ENCODE peak calls at places on chromosome 20, in nine cellular contexts. Y is Peyer's patch; P is breast epithelium; N is NT2/D1; G is esophagus squamous epithelium; R is A549; F is CD8-positive, alpha-beta T cell; Q is K562; H is upper lobe of right lung. S is an unnamed sample.

GRCh38 chr20:36629719-36630340 is 16.2 kb downstream of the SLA2 start:
- DNase-seq in Y (peak; percentile 66), P (no peak), N (no peak), G (no peak), R (no peak), F (peak; percentile 62), Q (no peak), H (no peak), S (peak; percentile 44)

GRCh38 chr20:22308934-22309333 is 275.4 kb downstream of the FOXA2 start:
- DNase-seq in Y (no peak), P (no peak), N (no peak), G (no peak), R (no peak), F (no peak), Q (no peak), H (no peak), S (no peak)

GRCh38 chr20:916825-917224 is 691 bp upstream of the ANGPT4 start:
- DNase-seq in Y (no peak), P (no peak), N (no peak), G (no peak), R (no peak), F (no peak), Q (no peak), H (no peak), S (no peak)

GRCh38 chr20:19212524-19213502 is at the start of gene SLC24A3:
- DNase-seq in Y (no peak), P (peak; percentile 71), N (no peak), G (no peak), R (peak; percentile 33), F (no peak), Q (no peak), H (peak; percentile 92), S (no peak)

GRCh38 chr20:32675223-32675975 is 1.7 kb upstream of the C20orf203 start:
- DNase-seq in Y (no peak), P (no peak), N (no peak), G (no peak), R (no peak), F (no peak), Q (no peak), H (no peak), S (no peak)

GRCh38 chr20:52083627-52084232 is 107.8 kb downstream of the ZFP64 start:
- DNase-seq in Y (no peak), P (peak; percentile 32), N (peak; percentile 42), G (no peak), R (peak; percentile 63), F (peak; percentile 42), Q (peak; percentile 27), H (no peak), S (peak; percentile 32)

GRCh38 chr20:44494266-44494665 is 18.6 kb downstream of the TTPAL start:
- DNase-seq in Y (no peak), P (no peak), N (no peak), G (no peak), R (no peak), F (no peak), Q (no peak), H (no peak), S (no peak)

GRCh38 chr20:17969884-17970409 is 1.1 kb downstream of the MGME1 start:
- DNase-seq in Y (peak; percentile 57), P (peak; percentile 28), N (no peak), G (no peak), R (peak; percentile 40), F (peak; percentile 33), Q (peak; percentile 12), H (no peak), S (peak; percentile 31)

GRCh38 chr20:39136145-39136544 is 174.0 kb downstream of the DHX35 start:
- DNase-seq in Y (no peak), P (no peak), N (no peak), G (no peak), R (no peak), F (no peak), Q (no peak), H (no peak), S (no peak)

GRCh38 chr20:18857640-18858039 is 44.1 kb downstream of the SCP2D1 start:
- DNase-seq in Y (no peak), P (no peak), N (no peak), G (no peak), R (no peak), F (no peak), Q (no peak), H (no peak), S (no peak)

GRCh38 chr20:44050925-44051660 is 135.9 kb downstream of the JPH2 start:
- DNase-seq in Y (no peak), P (peak; percentile 14), N (no peak), G (no peak), R (no peak), F (no peak), Q (no peak), H (peak; percentile 54), S (no peak)

GRCh38 chr20:3407426-3408250 is at the start of gene DNAAF9:
- DNase-seq in Y (peak; percentile 75), P (peak; percentile 65), N (peak; percentile 47), G (no peak), R (peak; percentile 92), F (peak; percentile 69), Q (peak; percentile 92), H (peak; percentile 91), S (peak; percentile 68)

GRCh38 chr20:31811796-31812728 is 7.1 kb upstream of the MYLK2 start:
- DNase-seq in Y (no peak), P (no peak), N (no peak), G (no peak), R (no peak), F (no peak), Q (no peak), H (no peak), S (no peak)

GRCh38 chr20:44850272-44850671 is 35.2 kb upstream of the YWHAB start:
- DNase-seq in Y (no peak), P (no peak), N (no peak), G (no peak), R (no peak), F (no peak), Q (no peak), H (no peak), S (no peak)

GRCh38 chr20:15928946-15929345 is 644.3 kb downstream of the KIF16B start:
- DNase-seq in Y (no peak), P (no peak), N (no peak), G (no peak), R (no peak), F (no peak), Q (no peak), H (no peak), S (no peak)

DNA sequence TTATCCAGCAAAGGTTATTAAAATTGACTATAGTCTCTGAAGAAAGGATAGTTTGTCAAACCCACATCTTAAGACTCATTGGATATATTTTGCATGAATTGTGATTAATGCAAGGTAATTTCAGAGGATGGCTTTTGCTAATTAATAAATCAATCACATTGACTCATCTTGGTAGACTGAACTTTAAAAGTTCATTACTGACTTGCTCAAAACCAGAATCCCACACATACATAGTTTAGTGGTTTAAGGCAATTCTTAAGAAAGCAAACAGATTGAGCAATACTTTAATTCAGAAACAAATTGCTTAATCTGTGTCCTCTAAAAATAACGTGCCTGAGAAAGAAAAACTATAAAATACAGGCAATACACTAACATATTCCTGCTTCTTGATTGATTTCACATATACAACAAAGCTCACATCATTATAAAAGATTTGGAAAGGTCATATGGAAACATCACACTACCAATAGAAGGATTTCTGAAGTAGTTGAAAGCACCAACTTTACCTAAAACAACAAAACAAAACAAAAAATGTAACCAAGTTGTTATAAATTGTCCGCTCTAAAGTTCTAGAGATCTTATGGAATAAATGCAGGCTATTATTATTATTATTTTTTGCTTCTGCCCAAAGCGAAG is 63.1 kb upstream of the ZNF217 start:
- DNase-seq in Y (no peak), P (no peak), N (no peak), G (no peak), R (no peak), F (no peak), Q (no peak), H (no peak), S (no peak)
- H3K4me1 ChIP-seq in Y (peaks cover 39% of the 10 kb centered on the region), P (peaks cover 13% of the 10 kb centered on the region), N (no peaks in the 10 kb centered on the region), G (peaks cover 21% of the 10 kb centered on the region), R (peaks cover 72% of the 10 kb centered on the region), F (peaks cover 71% of the 10 kb centered on the region), Q (peaks cover 7% of the 10 kb centered on the region), H (peaks cover 45% of the 10 kb centered on the region), S (peaks cover 69% of the 10 kb centered on the region)

DNA sequence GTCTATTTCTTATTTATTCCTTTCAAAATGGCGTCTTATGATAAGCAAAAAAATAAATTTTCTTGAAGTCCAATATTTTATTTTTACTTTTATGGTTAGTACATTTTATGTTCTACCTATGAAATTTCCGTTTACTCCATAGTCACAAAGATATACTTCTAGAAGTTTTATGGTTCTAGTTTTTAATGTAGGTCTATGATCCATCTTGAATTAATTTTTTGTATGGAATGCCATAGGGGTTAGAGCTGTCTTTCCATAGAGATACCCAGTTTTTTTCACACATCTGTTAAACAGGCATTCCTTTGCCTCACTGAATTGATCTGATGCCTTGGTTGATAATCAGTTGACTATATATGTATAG is 24.9 kb upstream of the ASIP start:
- DNase-seq in Y (no peak), P (no peak), N (no peak), G (no peak), R (no peak), F (no peak), Q (no peak), H (no peak), S (no peak)
- H3K4me3 ChIP-seq in Y (peak overlapping the region; percentile 28), P (peak overlapping the region; percentile 67), N (no peak overlapping the region), G (peak overlapping the region; percentile 47), R (peak overlapping the region; percentile 43), F (no peak overlapping the region), Q (peak overlapping the region; percentile 30), H (peak overlapping the region; percentile 49), S (no peak overlapping the region)

GRCh38 chr20:25252226-25252625 is 4.3 kb downstream of the PYGB start:
- DNase-seq in Y (no peak), P (peak; percentile 12), N (no peak), G (no peak), R (no peak), F (no peak), Q (no peak), H (no peak), S (no peak)

GRCh38 chr20:25250508-25250907 is 2.6 kb downstream of the PYGB start:
- DNase-seq in Y (no peak), P (peak; percentile 11), N (no peak), G (no peak), R (no peak), F (no peak), Q (no peak), H (no peak), S (no peak)

GRCh38 chr20:25251019-25251418 is 3.1 kb downstream of the PYGB start:
- DNase-seq in Y (no peak), P (peak; percentile 11), N (no peak), G (no peak), R (no peak), F (no peak), Q (no peak), H (no peak), S (no peak)

GRCh38 chr20:25252686-25253421 is 5.0 kb downstream of the PYGB start:
- DNase-seq in Y (no peak), P (peak; percentile 12), N (no peak), G (no peak), R (no peak), F (no peak), Q (no peak), H (no peak), S (no peak)

GRCh38 chr20:25251558-25251957 is 3.7 kb downstream of the PYGB start:
- DNase-seq in Y (no peak), P (no peak), N (no peak), G (no peak), R (no peak), F (no peak), Q (no peak), H (no peak), S (no peak)
- H3K4me1 ChIP-seq in Y (peaks cover 66% of the 10 kb centered on the region), P (no peaks in the 10 kb centered on the region), N (peaks cover 3% of the 10 kb centered on the region), G (peaks cover 52% of the 10 kb centered on the region), R (peaks cover 69% of the 10 kb centered on the region), F (peaks cover 29% of the 10 kb centered on the region), Q (peaks cover 21% of the 10 kb centered on the region), H (peaks cover 44% of the 10 kb centered on the region), S (peaks cover 24% of the 10 kb centered on the region)

GRCh38 chr20:49712118-49712517 is 1.6 kb downstream of the B4GALT5 start:
- DNase-seq in Y (no peak), P (no peak), N (no peak), G (no peak), R (no peak), F (no peak), Q (no peak), H (no peak), S (no peak)
- H3K4me3 ChIP-seq in Y (peak overlapping the region; percentile 96), P (peak overlapping the region; percentile 90), N (peak overlapping the region; percentile 86), G (peak overlapping the region; percentile 97), R (peak overlapping the region; percentile 84), F (no peak overlapping the region), Q (peak overlapping the region; percentile 78), H (peak overlapping the region; percentile 91), S (peak overlapping the region; percentile 68)